ENCODE peak calls at places on chromosomes 3 and 15, in six cellular contexts. One of them, this sample, is unnamed.
A peak's percentile ranks its signal among the peaks of the same experiment; 100 is the strongest.

GRCh38 chr3:76615739-76616138 is 424.2 kb upstream of the ROBO2 start:
- DNase-seq in GM10248: no peak
- DNase-seq in WERI-Rb-1: no peak
- DNase-seq in GM20000: no peak
- DNase-seq in right atrium auricular region: no peak
- DNase-seq in ovary: no peak
- DNase-seq in this sample: no peak

GRCh38 chr15:70505971-70506887 is 257.1 kb downstream of the UACA start:
- DNase-seq in GM20000: no peak
- DNase-seq in ovary: no peak
- DNase-seq in right atrium auricular region: no peak
- DNase-seq in WERI-Rb-1: no peak
- DNase-seq in GM10248: no peak
- DNase-seq in this sample: no peak

GRCh38 chr3:70748593-70748992 is 436.2 kb upstream of the MDFIC2 start:
- DNase-seq in ovary: no peak
- DNase-seq in GM10248: no peak
- DNase-seq in GM20000: no peak
- DNase-seq in right atrium auricular region: no peak
- DNase-seq in WERI-Rb-1: no peak
- DNase-seq in this sample: no peak

GRCh38 chr15:32743411-32744145 is 25.8 kb downstream of the GREM1 start:
- DNase-seq in GM10248: no peak
- DNase-seq in WERI-Rb-1: no peak
- DNase-seq in ovary: no peak
- DNase-seq in right atrium auricular region: no peak
- DNase-seq in GM20000: no peak
- DNase-seq in this sample: no peak

GRCh38 chr3:170811515-170811914 is 58.5 kb downstream of the RPL22L1 start:
- DNase-seq in WERI-Rb-1: no peak
- DNase-seq in GM10248: no peak
- DNase-seq in ovary: no peak
- DNase-seq in GM20000: no peak
- DNase-seq in right atrium auricular region: no peak
- DNase-seq in this sample: no peak

GRCh38 chr3:4888913-4889846 is 90.1 kb upstream of the BHLHE40 start:
- DNase-seq in GM20000: peak; percentile 53
- DNase-seq in right atrium auricular region: no peak
- DNase-seq in ovary: no peak
- DNase-seq in WERI-Rb-1: no peak
- DNase-seq in GM10248: peak; percentile 50
- DNase-seq in this sample: no peak

GRCh38 chr3:193829781-193830180 is 236.8 kb downstream of the OPA1 start:
- DNase-seq in WERI-Rb-1: no peak
- DNase-seq in GM20000: no peak
- DNase-seq in ovary: no peak
- DNase-seq in GM10248: no peak
- DNase-seq in right atrium auricular region: no peak
- DNase-seq in this sample: no peak

GRCh38 chr3:60140160-60140559 is 1090.3 kb upstream of the CFAP20DC start:
- DNase-seq in GM10248: no peak
- DNase-seq in ovary: no peak
- DNase-seq in right atrium auricular region: no peak
- DNase-seq in WERI-Rb-1: no peak
- DNase-seq in GM20000: no peak
- DNase-seq in this sample: no peak

GRCh38 chr15:96774216-96774615 is 443.7 kb downstream of the NR2F2 start:
- DNase-seq in GM20000: no peak
- DNase-seq in WERI-Rb-1: no peak
- DNase-seq in right atrium auricular region: no peak
- DNase-seq in ovary: no peak
- DNase-seq in GM10248: no peak
- DNase-seq in this sample: no peak

GRCh38 chr3:185537369-185537970 is 14.9 kb downstream of the LIPH start:
- DNase-seq in GM20000: peak; percentile 81
- DNase-seq in WERI-Rb-1: no peak
- DNase-seq in right atrium auricular region: peak; percentile 82
- DNase-seq in ovary: no peak
- DNase-seq in GM10248: peak; percentile 84
- DNase-seq in this sample: no peak

DNA sequence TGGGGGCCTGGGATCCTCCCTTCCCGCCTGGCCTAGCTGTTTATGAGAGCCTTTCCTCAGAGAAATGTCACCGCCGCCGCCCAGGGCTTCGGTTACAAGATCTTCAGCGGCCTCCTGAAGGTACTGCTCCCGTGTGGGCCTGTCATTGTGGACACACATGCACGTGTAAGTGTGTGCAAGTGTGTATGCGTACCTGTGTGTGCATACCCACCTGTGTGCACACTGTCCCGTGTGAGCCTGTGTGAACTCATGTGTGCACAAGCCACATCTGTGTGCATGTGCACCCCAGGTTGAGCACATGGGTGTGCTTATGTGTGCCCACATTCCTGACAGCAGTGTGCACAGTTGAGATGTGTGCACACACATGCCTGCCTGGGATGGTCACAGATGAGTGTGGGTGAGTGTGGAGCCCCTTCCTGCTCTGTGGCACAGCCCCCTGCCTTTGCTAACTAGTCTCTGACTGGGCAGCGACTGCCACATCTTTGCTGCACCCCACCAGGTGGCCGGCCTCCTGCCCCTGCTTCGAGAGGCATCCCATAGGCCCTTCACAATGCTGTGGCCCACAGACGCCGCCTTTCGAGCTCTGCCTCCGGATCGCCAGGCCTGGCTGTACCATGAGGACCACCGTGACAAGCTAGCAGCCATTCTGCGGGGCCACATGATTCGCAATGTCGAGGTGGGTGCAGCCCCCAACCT is 14.1 kb downstream of the NT5DC2 start:
- DNase-seq in GM10248: no peak
- DNase-seq in GM20000: no peak
- DNase-seq in right atrium auricular region: no peak
- DNase-seq in ovary: no peak
- DNase-seq in WERI-Rb-1: no peak
- DNase-seq in this sample: no peak
- TF ChIP-seq CTCF in GM10248: no peak
- TF ChIP-seq CTCF in GM20000: no peak
- TF ChIP-seq CTCF in right atrium auricular region: no peak
- TF ChIP-seq CTCF in ovary: no peak
- TF ChIP-seq CTCF in WERI-Rb-1: no peak
- TF ChIP-seq CTCF in this sample: no peak

GRCh38 chr15:72230197-72231065 is 559 bp downstream of the PKM start:
- DNase-seq in GM10248: peak; percentile 73
- DNase-seq in ovary: peak; percentile 93
- DNase-seq in right atrium auricular region: peak; percentile 90
- DNase-seq in GM20000: peak; percentile 83
- DNase-seq in WERI-Rb-1: peak; percentile 86
- DNase-seq in this sample: peak; percentile 95
- TF ChIP-seq CTCF in GM10248: no peak
- TF ChIP-seq CTCF in ovary: peak; percentile 20
- TF ChIP-seq CTCF in right atrium auricular region: no peak
- TF ChIP-seq CTCF in GM20000: no peak
- TF ChIP-seq CTCF in WERI-Rb-1: no peak
- TF ChIP-seq CTCF in this sample: no peak

DNA sequence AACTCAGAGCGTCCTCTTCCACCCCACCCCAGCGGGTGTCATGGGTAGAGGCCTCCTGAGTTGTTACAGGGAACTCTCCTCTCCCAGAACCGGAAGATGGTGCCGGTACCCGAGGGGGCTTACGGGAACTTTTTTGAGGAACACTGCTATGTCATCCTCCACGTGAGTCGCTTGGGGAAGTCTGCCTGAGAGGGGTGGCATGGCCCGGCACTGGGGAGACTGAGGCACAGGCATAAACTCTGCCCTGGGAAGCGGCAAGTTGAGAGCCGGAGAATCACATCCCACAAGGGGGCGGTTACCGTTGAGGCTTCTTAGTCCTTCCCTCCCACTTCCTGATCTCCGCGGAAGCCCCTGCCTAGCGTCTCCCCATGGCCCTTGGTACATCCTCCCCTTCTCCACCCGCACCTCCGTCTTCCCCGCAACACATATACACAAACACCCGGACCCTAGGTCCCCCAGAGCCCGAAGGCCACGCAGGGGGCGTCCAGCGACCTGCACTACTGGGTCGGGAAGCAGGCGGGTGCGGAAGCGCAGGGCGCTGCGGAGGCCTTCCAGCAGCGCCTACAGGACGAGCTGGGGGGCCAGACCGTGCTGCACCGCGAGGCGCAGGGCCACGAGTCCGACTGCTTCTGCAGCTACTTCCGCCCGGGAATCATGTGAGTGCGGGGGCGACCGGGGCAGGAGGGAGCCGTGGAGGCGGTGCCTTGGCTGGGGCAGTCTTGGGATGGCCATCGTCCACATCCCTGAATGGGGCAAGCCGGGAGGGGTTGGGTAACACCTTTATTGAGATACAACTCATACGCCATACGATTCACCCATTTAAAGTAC is 3.4 kb downstream of the VILL start:
- DNase-seq in GM10248: peak; percentile 69
- DNase-seq in ovary: peak; percentile 86
- DNase-seq in WERI-Rb-1: peak; percentile 82
- DNase-seq in GM20000: peak; percentile 73
- DNase-seq in right atrium auricular region: peak; percentile 85
- DNase-seq in this sample: no peak
- TF ChIP-seq CTCF in GM10248: no peak
- TF ChIP-seq CTCF in ovary: peak; percentile 16
- TF ChIP-seq CTCF in WERI-Rb-1: no peak
- TF ChIP-seq CTCF in GM20000: no peak
- TF ChIP-seq CTCF in right atrium auricular region: no peak
- TF ChIP-seq CTCF in this sample: no peak

GRCh38 chr3:39260957-39261356 is 18.9 kb downstream of the CX3CR1 start:
- DNase-seq in GM10248: peak; percentile 46
- DNase-seq in WERI-Rb-1: no peak
- DNase-seq in ovary: peak; percentile 28
- DNase-seq in GM20000: peak; percentile 41
- DNase-seq in right atrium auricular region: peak; percentile 94
- DNase-seq in this sample: peak; percentile 85
- TF ChIP-seq CTCF in GM10248: peak; percentile 5
- TF ChIP-seq CTCF in WERI-Rb-1: peak; percentile 4
- TF ChIP-seq CTCF in ovary: no peak
- TF ChIP-seq CTCF in GM20000: no peak
- TF ChIP-seq CTCF in right atrium auricular region: peak; percentile 25
- TF ChIP-seq CTCF in this sample: peak; percentile 46

GRCh38 chr3:8769088-8769822 is at the start of gene OXTR:
- DNase-seq in ovary: peak; percentile 42
- DNase-seq in GM10248: peak; percentile 89
- DNase-seq in WERI-Rb-1: peak; percentile 67
- DNase-seq in GM20000: peak; percentile 92
- DNase-seq in right atrium auricular region: no peak
- DNase-seq in this sample: peak; percentile 95
- TF ChIP-seq CTCF in ovary: peak; percentile 87
- TF ChIP-seq CTCF in GM10248: peak; percentile 100
- TF ChIP-seq CTCF in WERI-Rb-1: peak; percentile 97
- TF ChIP-seq CTCF in GM20000: peak; percentile 97
- TF ChIP-seq CTCF in right atrium auricular region: peak; percentile 98
- TF ChIP-seq CTCF in this sample: peak; percentile 100